ENCODE peak calls at places on chromosomes 2 and 18, in eight cellular contexts. Y is stimulated activated CD4-positive, alpha-beta T cell treated with anti-CD3 and anti-CD28 coated beads, Interleukin-2, amount 100 ng/mL, for 48 hours; N is hypothalamus; H is WTC11; S is Calu3; M is uterus; E is HFFc6; P is retinal pigment epithelial cell. B is an unnamed sample.

GRCh38 chr2:170817247-170817998 is 736 bp downstream of the GAD1 start:
- DNase-seq in Y (no peak), N (no peak), H (peak; percentile 46), S (peak; percentile 35), M (no peak), E (no peak), P (no peak), B (no peak)

GRCh38 chr2:24153478-24153877 is 21.4 kb upstream of the FAM228A start:
- DNase-seq in Y (no peak), N (no peak), H (no peak), S (no peak), M (no peak), E (no peak), P (no peak), B (no peak)

GRCh38 chr2:230130668-230131364 is 62.1 kb upstream of the SLC16A14 start:
- DNase-seq in Y (no peak), N (no peak), H (no peak), S (peak; percentile 69), M (peak; percentile 88), E (peak; percentile 90), P (no peak), B (no peak)

GRCh38 chr18:79522451-79523220 is 126.9 kb downstream of the NFATC1 start:
- DNase-seq in Y (peak; percentile 61), N (no peak), H (no peak), S (no peak), M (no peak), E (no peak), P (no peak), B (no peak)

GRCh38 chr18:79164696-79165095 is 95.5 kb downstream of the ATP9B start:
- DNase-seq in Y (no peak), N (no peak), H (no peak), S (no peak), M (no peak), E (no peak), P (no peak), B (no peak)

GRCh38 chr2:8193146-8193545 is 488.7 kb upstream of the ID2 start:
- DNase-seq in Y (no peak), N (no peak), H (no peak), S (no peak), M (no peak), E (peak; percentile 11), P (no peak), B (no peak)

GRCh38 chr2:151560289-151560688 is 150.6 kb downstream of the RIF1 start:
- DNase-seq in Y (no peak), N (no peak), H (no peak), S (no peak), M (no peak), E (peak; percentile 20), P (peak; percentile 38), B (no peak)

GRCh38 chr2:168035458-168035857 is 211.9 kb downstream of the STK39 start:
- DNase-seq in Y (no peak), N (no peak), H (no peak), S (no peak), M (no peak), E (no peak), P (no peak), B (no peak)

GRCh38 chr2:180717588-180717987 is 262.8 kb upstream of the UBE2E3 start:
- DNase-seq in Y (no peak), N (no peak), H (no peak), S (no peak), M (no peak), E (no peak), P (no peak), B (no peak)

B was measured in iPS-NIHi11.